ENCODE peak calls at places on chromosome 1, in seven cellular contexts. Z, H, B, P, N, C and M are unnamed samples.
A peak's percentile ranks its signal among the peaks of the same experiment; 100 is the strongest.

GRCh38 chr1:158035014-158035413 is 41.6 kb downstream of the KIRREL1 start:
- DNase-seq in B (no peak), Z (no peak), H (no peak), C (no peak), P (no peak), N (no peak), M (no peak)

GRCh38 chr1:153560241-153560640 is 5.4 kb downstream of the S100A2 start:
- DNase-seq in C (no peak), Z (no peak), H (no peak), N (no peak), B (no peak), P (no peak), M (no peak)

GRCh38 chr1:50980505-50980904 is 10.5 kb downstream of the CDKN2C start:
- DNase-seq in C (no peak), H (no peak), N (no peak), P (no peak), B (no peak), Z (no peak), M (no peak)

GRCh38 chr1:96962807-96963206 is 241.2 kb downstream of the PTBP2 start:
- DNase-seq in B (no peak), P (no peak), N (no peak), Z (peak; percentile 24), H (no peak), C (no peak), M (no peak)

GRCh38 chr1:15543589-15544568 is 17.2 kb downstream of the DNAJC16 start:
- DNase-seq in H (no peak), P (no peak), N (no peak), Z (no peak), B (no peak), C (no peak), M (no peak)

GRCh38 chr1:151839457-151840409 is at the start of gene C2CD4D:
- DNase-seq in H (peak; percentile 56), Z (peak; percentile 86), C (no peak), B (peak; percentile 51), N (peak; percentile 82), P (peak; percentile 64), M (peak; percentile 55)

GRCh38 chr1:107389410-107390075 is 248.7 kb downstream of the NTNG1 start:
- DNase-seq in C (no peak), P (no peak), B (no peak), Z (no peak), H (no peak), N (no peak), M (no peak)

GRCh38 chr1:238951809-238952208 is 434.6 kb upstream of the CHRM3 start:
- DNase-seq in B (no peak), H (no peak), Z (no peak), N (no peak), P (no peak), C (no peak), M (no peak)

GRCh38 chr1:173863224-173864151 is 4.3 kb downstream of the GAS5 start:
- DNase-seq in Z (no peak), N (no peak), C (no peak), B (no peak), P (no peak), H (no peak), M (no peak)

GRCh38 chr1:106910798-106911197 is 145.7 kb upstream of the PRMT6 start:
- DNase-seq in H (no peak), N (no peak), B (no peak), C (no peak), P (no peak), Z (no peak), M (no peak)

GRCh38 chr1:234543442-234544093 is 64.6 kb upstream of the TARBP1 start:
- DNase-seq in N (no peak), Z (peak; percentile 24), B (no peak), H (no peak), P (no peak), C (no peak), M (no peak)

GRCh38 chr1:113812661-113813135 is 422 bp upstream of the RSBN1 start:
- DNase-seq in B (no peak), P (no peak), H (peak; percentile 3), N (no peak), C (no peak), Z (no peak), M (no peak)

GRCh38 chr1:110007458-110007857 is 22.9 kb downstream of the AHCYL1 start:
- DNase-seq in C (no peak), N (no peak), B (no peak), H (no peak), Z (no peak), P (no peak), M (no peak)

GRCh38 chr1:53862507-53862906 is 24.4 kb upstream of the NDC1 start:
- DNase-seq in Z (no peak), C (no peak), H (no peak), B (no peak), N (no peak), P (no peak), M (no peak)

GRCh38 chr1:31111290-31111951 is 45.9 kb upstream of the PUM1 start:
- DNase-seq in C (no peak), Z (no peak), B (no peak), H (no peak), P (no peak), N (peak; percentile 55), M (no peak)